ENCODE peak calls at places on chromosomes 2 and 18, in seven cellular contexts. E is psoas muscle; T is HCT116; D is foreskin fibroblast; L is GM23338; U is activated CD8-positive, alpha-beta T cell treated with anti-CD3 and anti-CD28 coated beads for 36 hours; V is CD8-positive, alpha-beta T cell. O is an unnamed sample.

GRCh38 chr2:33314541-33314940 is 161.9 kb upstream of the RASGRP3 start:
- DNase-seq in E (no peak), T (no peak), D (no peak), L (no peak), U (no peak), V (no peak), O (no peak)

GRCh38 chr2:39313575-39313974 is 69.8 kb upstream of the CDKL4 start:
- DNase-seq in E (peak), T (no peak), D (peak), L (no peak), U (no peak), V (no peak), O (no peak)

GRCh38 chr2:186590538-186591441 is 934 bp downstream of the ITGAV start:
- DNase-seq in E (no peak), T (no peak), D (peak), L (peak), U (peak), V (no peak), O (no peak)

GRCh38 chr2:38712871-38713270 is 38.3 kb downstream of the SRSF7 start:
- DNase-seq in E (no peak), T (no peak), D (peak), L (no peak), U (no peak), V (no peak), O (no peak)

GRCh38 chr2:219947575-219947974 is 320.1 kb downstream of the SLC4A3 start:
- DNase-seq in E (no peak), T (no peak), D (peak), L (no peak), U (no peak), V (no peak), O (no peak)

GRCh38 chr2:21972580-21972979 is 848.8 kb downstream of the TDRD15 start:
- DNase-seq in E (no peak), T (no peak), D (no peak), L (peak), U (no peak), V (no peak), O (no peak)

GRCh38 chr2:19150726-19151125 is 207.7 kb downstream of the OSR1 start:
- DNase-seq in E (no peak), T (no peak), D (no peak), L (no peak), U (no peak), V (no peak), O (no peak)

GRCh38 chr2:232296766-232297525 is 81.6 kb upstream of the ALPP start:
- DNase-seq in E (no peak), T (no peak), D (peak), L (no peak), U (no peak), V (no peak), O (no peak)

GRCh38 chr2:99977947-99978346 is 164.4 kb downstream of the AFF3 start:
- DNase-seq in E (no peak), T (no peak), D (no peak), L (no peak), U (no peak), V (no peak), O (no peak)

GRCh38 chr2:203097735-203098134 is 83.1 kb downstream of the NBEAL1 start:
- DNase-seq in E (no peak), T (peak), D (peak), L (no peak), U (no peak), V (no peak), O (no peak)

GRCh38 chr2:182685552-182685951 is 30.5 kb upstream of the DNAJC10 start:
- DNase-seq in E (no peak), T (no peak), D (no peak), L (no peak), U (no peak), V (no peak), O (no peak)

GRCh38 chr18:50401888-50402287 is 27.0 kb downstream of the SKA1 start:
- DNase-seq in E (peak), T (no peak), D (peak), L (peak), U (peak), V (no peak), O (no peak)

GRCh38 chr2:238440767-238441166 is 14.0 kb downstream of the ASB1 start:
- DNase-seq in E (no peak), T (no peak), D (no peak), L (no peak), U (no peak), V (no peak), O (no peak)

GRCh38 chr2:71456617-71457016 is 3.3 kb downstream of the DYSF start:
- DNase-seq in E (no peak), T (no peak), D (no peak), L (peak), U (no peak), V (no peak), O (no peak)

GRCh38 chr2:36433311-36434217 is 78.0 kb downstream of the CRIM1 start:
- DNase-seq in E (no peak), T (no peak), D (peak), L (no peak), U (no peak), V (no peak), O (no peak)

GRCh38 chr2:8525582-8526402 is 156.1 kb upstream of the ID2 start:
- DNase-seq in E (peak), T (no peak), D (no peak), L (peak), U (no peak), V (no peak), O (no peak)

GRCh38 chr2:71842744-71843143 is 304.9 kb downstream of the CYP26B1 start:
- DNase-seq in E (no peak), T (no peak), D (no peak), L (no peak), U (no peak), V (no peak), O (no peak)

GRCh38 chr18:11268691-11269686 is 119.6 kb upstream of the PIEZO2 start:
- DNase-seq in E (no peak), T (no peak), D (peak), L (no peak), U (no peak), V (no peak), O (no peak)

GRCh38 chr2:66189598-66189997 is 245.3 kb upstream of the MEIS1 start:
- DNase-seq in E (no peak), T (no peak), D (no peak), L (no peak), U (no peak), V (no peak), O (no peak)

GRCh38 chr2:132950986-132951385 is 281.0 kb upstream of the LYPD1 start:
- DNase-seq in E (no peak), T (no peak), D (no peak), L (no peak), U (no peak), V (no peak), O (no peak)

GRCh38 chr2:17892726-17893534 is 14.5 kb downstream of the KCNS3 start:
- DNase-seq in E (no peak), T (no peak), D (no peak), L (peak), U (no peak), V (no peak), O (no peak)

GRCh38 chr2:58047373-58047674 is 718 bp downstream of the VRK2 start:
- DNase-seq in E (no peak), T (no peak), D (no peak), L (no peak), U (no peak), V (no peak), O (no peak)

GRCh38 chr18:23650963-23651927 is 11.5 kb downstream of the ANKRD29 start:
- DNase-seq in E (no peak), T (no peak), D (peak), L (no peak), U (no peak), V (no peak), O (no peak)

GRCh38 chr2:175366814-175367213 is 185.3 kb upstream of the ATP5MC3 start:
- DNase-seq in E (no peak), T (peak), D (peak), L (peak), U (peak), V (no peak), O (no peak)

GRCh38 chr2:186617186-186617585 is 27.3 kb downstream of the ITGAV start:
- DNase-seq in E (no peak), T (no peak), D (no peak), L (no peak), U (no peak), V (no peak), O (no peak)

GRCh38 chr2:115277366-115277765 is 834.9 kb downstream of the DPP10 start:
- DNase-seq in E (no peak), T (no peak), D (no peak), L (no peak), U (no peak), V (no peak), O (no peak)

GRCh38 chr2:160994141-160995002 is 165.9 kb upstream of the TANK start:
- DNase-seq in E (peak), T (peak), D (peak), L (peak), U (peak), V (peak), O (peak)

GRCh38 chr18:48715651-48716354 is 177.0 kb downstream of the CTIF start:
- DNase-seq in E (peak), T (no peak), D (no peak), L (no peak), U (no peak), V (no peak), O (no peak)

GRCh38 chr2:240121190-240121589 is 14.9 kb downstream of the COPS9 start:
- DNase-seq in E (no peak), T (no peak), D (no peak), L (no peak), U (no peak), V (no peak), O (no peak)

GRCh38 chr2:129709956-129710598 is 269.4 kb upstream of the RAB6C start:
- DNase-seq in E (no peak), T (no peak), D (no peak), L (no peak), U (no peak), V (no peak), O (no peak)

DNA sequence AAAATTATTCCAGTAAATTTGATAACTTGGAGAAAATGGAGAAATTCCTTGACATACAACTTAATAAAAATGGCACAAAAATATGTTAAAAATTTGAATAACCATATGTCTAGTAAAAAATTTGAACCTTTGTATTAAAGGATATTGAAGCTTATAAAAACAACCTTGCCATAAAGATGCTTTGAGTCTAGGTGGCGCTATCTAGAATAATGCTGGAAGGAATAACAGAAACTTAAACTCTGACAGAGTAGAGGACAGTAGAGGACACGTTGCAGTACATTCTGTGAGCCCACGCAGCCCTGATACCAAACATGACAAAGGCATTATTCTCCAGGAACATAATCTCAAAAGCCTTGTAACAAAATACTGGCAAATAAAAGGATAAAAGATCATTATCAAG is 44.7 kb upstream of the ALKAL2 start:
- DNase-seq in E (no peak), T (no peak), D (no peak), L (peak), U (no peak), V (no peak), O (no peak)
- TF ChIP-seq CTCF in E (no peak), T (peak), D (no peak), L (peak), U (peak), V (no peak), O (no peak)

GRCh38 chr2:20452551-20452950 is 5.7 kb downstream of the RHOB start:
- DNase-seq in E (no peak), T (no peak), D (peak), L (peak), U (no peak), V (no peak), O (no peak)
- TF ChIP-seq CTCF in E (no peak), T (peak), D (peak), L (no peak), U (no peak), V (no peak), O (no peak)

GRCh38 chr18:55376387-55376786 is 211.6 kb downstream of the TCF4 start:
- DNase-seq in E (no peak), T (no peak), D (no peak), L (no peak), U (no peak), V (no peak), O (no peak)
- TF ChIP-seq CTCF in E (no peak), T (no peak), D (no peak), L (no peak), U (no peak), V (no peak), O (no peak)

GRCh38 chr2:127032601-127033000 is 74.4 kb downstream of the BIN1 start:
- DNase-seq in E (no peak), T (no peak), D (peak), L (no peak), U (no peak), V (no peak), O (no peak)
- TF ChIP-seq CTCF in E (no peak), T (no peak), D (no peak), L (no peak), U (no peak), V (no peak), O (no peak)

DNA sequence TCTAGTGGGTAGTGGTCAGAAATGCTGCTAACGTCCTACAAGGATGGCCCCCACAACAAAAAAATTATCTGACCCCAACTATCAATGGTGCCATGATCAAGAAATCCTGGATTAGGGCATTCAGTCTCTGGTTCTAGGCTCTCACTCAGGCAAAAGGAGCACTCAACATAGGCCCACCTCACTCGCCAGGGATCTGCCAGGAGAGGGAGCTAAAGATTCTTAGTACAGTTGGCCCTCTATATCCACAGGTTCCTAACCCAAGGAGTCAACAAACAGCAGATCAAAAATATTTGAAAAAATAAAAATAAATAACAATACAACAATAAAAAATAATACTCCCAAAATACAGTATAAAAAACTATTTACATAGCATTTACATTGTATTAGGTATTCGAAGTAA is 10.0 kb downstream of the SLC4A5 start:
- DNase-seq in E (no peak), T (peak), D (peak), L (peak), U (peak), V (no peak), O (no peak)
- TF ChIP-seq CTCF in E (no peak), T (peak), D (peak), L (peak), U (peak), V (no peak), O (no peak)

GRCh38 chr2:159615936-159616733 is at the start of gene BAZ2B:
- DNase-seq in E (no peak), T (peak), D (peak), L (peak), U (peak), V (peak), O (no peak)
- TF ChIP-seq CTCF in E (no peak), T (no peak), D (no peak), L (no peak), U (no peak), V (no peak), O (no peak)

DNA sequence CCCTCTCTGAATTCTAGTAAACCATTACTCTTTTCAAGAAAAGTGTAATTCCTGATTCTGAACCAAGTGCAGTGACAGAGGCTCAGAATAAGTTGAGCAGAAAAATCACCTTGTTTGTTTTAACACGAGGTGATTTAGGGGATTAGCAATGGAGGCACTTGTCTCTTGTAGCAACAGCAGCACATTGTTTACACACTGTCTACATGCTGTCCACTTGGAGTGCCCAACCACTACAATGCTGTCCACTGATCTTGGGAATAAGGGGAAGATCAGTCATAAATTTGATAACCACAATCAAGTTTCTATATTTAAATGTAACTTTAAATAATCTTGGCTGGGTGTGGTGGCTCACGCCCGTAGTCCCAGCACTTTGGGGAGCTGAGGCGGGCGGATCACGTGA is 13.9 kb upstream of the RMND5A start:
- DNase-seq in E (no peak), T (no peak), D (no peak), L (no peak), U (no peak), V (no peak), O (no peak)
- TF ChIP-seq CTCF in E (no peak), T (no peak), D (no peak), L (no peak), U (no peak), V (no peak), O (no peak)